ENCODE peak calls at places on chromosomes 7 and 10, in four cellular contexts. One of them, this sample, is unnamed.

GRCh38 chr10:119207367-119207668 is at the start of gene GRK5:
- DNase-seq in amniotic stem cell: peak
- DNase-seq in WTC11: peak
- DNase-seq in NCI-H2029: peak
- DNase-seq in this sample: peak

GRCh38 chr7:108455833-108456677 is at the start of gene NRCAM:
- DNase-seq in amniotic stem cell: no peak
- DNase-seq in WTC11: peak
- DNase-seq in NCI-H2029: peak
- DNase-seq in this sample: peak

GRCh38 chr7:148286150-148286549 is 304.4 kb upstream of the C7orf33 start:
- DNase-seq in amniotic stem cell: no peak
- DNase-seq in WTC11: no peak
- DNase-seq in NCI-H2029: no peak
- DNase-seq in this sample: peak

GRCh38 chr7:41501016-41501415 is 201.9 kb downstream of the INHBA start:
- DNase-seq in amniotic stem cell: no peak
- DNase-seq in WTC11: no peak
- DNase-seq in NCI-H2029: no peak
- DNase-seq in this sample: no peak

GRCh38 chr10:103481974-103482531 is 3.0 kb upstream of the CALHM3 start:
- DNase-seq in amniotic stem cell: peak
- DNase-seq in WTC11: no peak
- DNase-seq in NCI-H2029: no peak
- DNase-seq in this sample: peak

GRCh38 chr10:103933557-103934121 is 15.7 kb upstream of the STN1 start:
- DNase-seq in amniotic stem cell: no peak
- DNase-seq in WTC11: no peak
- DNase-seq in NCI-H2029: no peak
- DNase-seq in this sample: peak

GRCh38 chr7:28630350-28630749 is 218.0 kb downstream of the CREB5 start:
- DNase-seq in amniotic stem cell: no peak
- DNase-seq in WTC11: no peak
- DNase-seq in NCI-H2029: no peak
- DNase-seq in this sample: no peak

GRCh38 chr7:107180378-107180777 is 11.6 kb downstream of the HBP1 start:
- DNase-seq in amniotic stem cell: peak
- DNase-seq in WTC11: no peak
- DNase-seq in NCI-H2029: no peak
- DNase-seq in this sample: no peak

GRCh38 chr7:47635091-47636090 is 53.5 kb upstream of the TNS3 start:
- DNase-seq in amniotic stem cell: no peak
- DNase-seq in WTC11: peak
- DNase-seq in NCI-H2029: peak
- DNase-seq in this sample: peak

GRCh38 chr7:107946451-107946850 is 55.5 kb downstream of the DLD start:
- DNase-seq in amniotic stem cell: no peak
- DNase-seq in WTC11: no peak
- DNase-seq in NCI-H2029: no peak
- DNase-seq in this sample: no peak

GRCh38 chr7:130143986-130144618 is 61.1 kb downstream of the TMEM209 start:
- DNase-seq in amniotic stem cell: no peak
- DNase-seq in WTC11: no peak
- DNase-seq in NCI-H2029: no peak
- DNase-seq in this sample: no peak

GRCh38 chr7:128120976-128121490 is 89.8 kb upstream of the LRRC4 start:
- DNase-seq in amniotic stem cell: no peak
- DNase-seq in WTC11: no peak
- DNase-seq in NCI-H2029: no peak
- DNase-seq in this sample: no peak

GRCh38 chr7:74262639-74263398 is 8.6 kb upstream of the RFC2 start:
- DNase-seq in amniotic stem cell: no peak
- DNase-seq in WTC11: no peak
- DNase-seq in NCI-H2029: no peak
- DNase-seq in this sample: no peak